ENCODE peak calls at places on chromosomes 4 and X, in five cellular contexts. Q is prostate gland, W is K562, E is stomach, P is breast epithelium. X is an unnamed sample.

GRCh38 chr4:79609853-79610252 is 201.8 kb upstream of the GK2 start:
- DNase-seq in P (no peak), Q (no peak), E (no peak), W (no peak), X (no peak)

GRCh38 chr4:101419324-101420135 is 72.2 kb upstream of the PPP3CA start:
- DNase-seq in W (no peak), E (no peak), P (no peak), Q (peak), X (peak)

GRCh38 chr4:161419822-161420221 is 744.0 kb downstream of the FSTL5 start:
- DNase-seq in Q (no peak), E (no peak), W (no peak), P (peak), X (peak)

GRCh38 chr4:64503945-64504675 is 94.9 kb upstream of the TECRL start:
- DNase-seq in Q (no peak), E (no peak), P (no peak), W (no peak), X (no peak)

GRCh38 chr4:125891597-125892258 is 577.0 kb downstream of the FAT4 start:
- DNase-seq in P (no peak), Q (no peak), W (no peak), E (no peak), X (no peak)

GRCh38 chrX:27336466-27337091 is 126.6 kb downstream of the PPP4R3C start:
- DNase-seq in W (peak), Q (no peak), E (peak), P (no peak), X (peak)

GRCh38 chr4:17766826-17767458 is 14.5 kb downstream of the FAM184B start:
- DNase-seq in Q (no peak), P (no peak), E (no peak), W (no peak), X (no peak)

GRCh38 chr4:137531951-137532868 is at the start of gene PCDH18:
- DNase-seq in W (no peak), Q (peak), P (peak), E (peak), X (no peak)

GRCh38 chr4:104429150-104429741 is 65.4 kb downstream of the CXXC4 start:
- DNase-seq in P (no peak), E (no peak), Q (no peak), W (no peak), X (no peak)

GRCh38 chrX:125203379-125203736 is 116.3 kb upstream of the TEX13C start:
- DNase-seq in E (no peak), Q (no peak), W (no peak), P (no peak), X (no peak)

GRCh38 chrX:63764946-63765345 is 20.1 kb downstream of the ARHGEF9 start:
- DNase-seq in P (no peak), Q (no peak), E (no peak), W (no peak), X (no peak)

GRCh38 chr4:16952896-16953605 is 54.6 kb upstream of the LDB2 start:
- DNase-seq in P (no peak), Q (no peak), W (no peak), E (no peak), X (no peak)

GRCh38 chrX:40207626-40208025 is 109.9 kb upstream of the BCOR start:
- DNase-seq in Q (no peak), W (peak), P (no peak), E (no peak), X (peak)

DNA sequence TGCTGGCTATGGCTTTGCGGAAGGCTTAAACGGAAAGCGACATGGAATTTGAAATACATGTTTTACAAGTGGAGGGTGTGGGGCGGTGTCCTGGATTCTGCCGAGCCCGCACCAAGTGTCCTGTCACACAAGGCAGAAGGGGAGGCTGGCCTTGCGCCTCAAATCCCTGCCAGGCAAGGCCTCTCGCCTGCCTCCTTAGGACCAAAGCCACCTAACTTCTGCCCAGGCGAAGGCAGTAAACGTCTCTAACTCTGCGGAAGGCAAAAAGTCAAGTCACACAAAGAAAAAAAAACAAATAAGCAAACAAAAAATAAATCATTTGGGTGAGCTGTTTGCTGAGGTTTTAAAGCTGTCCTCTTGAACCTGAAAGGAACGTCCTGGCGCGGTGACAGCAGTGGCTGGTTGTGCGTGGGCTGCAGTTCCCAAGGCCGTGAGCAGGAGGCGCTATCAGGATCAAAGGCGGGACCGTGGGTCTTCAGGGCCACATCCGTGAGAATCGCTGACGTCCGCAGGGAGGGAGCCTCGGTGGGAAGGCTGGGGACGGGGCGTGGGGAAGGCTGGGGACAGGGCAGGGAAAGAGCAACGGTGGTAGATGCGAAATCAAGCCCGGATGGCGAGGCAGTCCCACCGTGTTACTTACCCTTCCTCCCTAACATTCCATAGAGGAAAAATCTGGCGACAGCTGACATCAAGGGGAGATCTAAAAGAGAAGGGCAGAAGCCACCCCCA is 99.1 kb downstream of the TRAPPC11 start:
- DNase-seq in E (no peak), P (no peak), W (peak), Q (peak), X (no peak)
- TF ChIP-seq CTCF in E (no peak), P (no peak), W (no peak), Q (no peak), X (no peak)

GRCh38 chr4:184283659-184284335 is 66.1 kb upstream of the ENPP6 start:
- DNase-seq in P (no peak), E (no peak), Q (peak), W (no peak), X (no peak)
- TF ChIP-seq POLR2AphosphoS5 in P (no peak), E (no peak), Q (no peak), W (no peak), X (no peak)

GRCh38 chrX:153877571-153878261 is 8.3 kb downstream of the L1CAM start:
- DNase-seq in P (no peak), E (no peak), W (no peak), Q (no peak), X (no peak)

GRCh38 chrX:153879741-153880439 is 6.1 kb downstream of the L1CAM start:
- DNase-seq in E (no peak), W (no peak), P (no peak), Q (no peak), X (no peak)

GRCh38 chrX:153878285-153878779 is 7.6 kb downstream of the L1CAM start:
- DNase-seq in P (no peak), E (no peak), W (no peak), Q (no peak), X (no peak)

GRCh38 chrX:153880440-153880815 is 5.5 kb downstream of the L1CAM start:
- DNase-seq in W (no peak), P (no peak), Q (no peak), E (no peak), X (no peak)

GRCh38 chrX:153878969-153879653 is 6.9 kb downstream of the L1CAM start:
- DNase-seq in E (no peak), W (no peak), Q (no peak), P (no peak), X (no peak)
- TF ChIP-seq CTCF in E (no peak), W (no peak), Q (no peak), P (no peak), X (no peak)

DNA sequence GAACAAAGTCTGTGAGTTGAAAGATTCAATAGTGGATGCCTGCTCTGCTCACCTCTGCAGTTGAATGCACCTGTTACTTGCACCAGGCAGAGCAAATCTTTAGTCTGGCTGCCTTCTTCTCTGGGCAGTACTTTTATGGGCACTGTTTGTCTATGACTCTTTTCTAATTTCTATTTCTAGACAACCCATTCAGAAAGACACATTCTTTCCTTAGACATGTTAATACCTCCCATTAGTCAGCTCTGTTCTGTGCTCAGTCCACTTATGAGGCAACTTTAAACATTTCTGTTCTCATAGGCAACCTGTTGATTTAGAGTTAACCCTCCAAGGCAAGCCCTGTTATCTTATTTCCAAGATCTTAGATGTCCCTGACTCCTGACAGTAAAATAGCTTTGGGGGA is 108.9 kb downstream of the SYNPO2 start:
- DNase-seq in P (no peak), Q (no peak), W (no peak), E (no peak), X (no peak)
- TF ChIP-seq POLR2AphosphoS5 in P (no peak), Q (peak), W (no peak), E (peak), X (no peak)

GRCh38 chrX:150582338-150582948 is 14.0 kb downstream of the MTM1 start:
- DNase-seq in W (no peak), E (no peak), Q (no peak), P (no peak), X (no peak)

GRCh38 chrX:150587585-150588503 is 19.4 kb downstream of the MTM1 start:
- DNase-seq in P (no peak), E (no peak), Q (no peak), W (peak), X (no peak)
- TF ChIP-seq CTCF in P (peak), E (no peak), Q (no peak), W (peak), X (no peak)

X was measured in HL-60.